ENCODE peak calls at places on chromosome 5, in seven cellular contexts. G is CD8-positive, alpha-beta T cell; E is CD4-positive, alpha-beta T cell; Q is Panc1; O is tibial artery; F is small intestine; W is neuronal stem cell. Y is an unnamed sample. For H3K9me3 and H3K27me3, the result is how much of the 10 kb centered on the place peaks cover.

GRCh38 chr5:106964102-106964501 is 706.6 kb downstream of the EFNA5 start:
- DNase-seq in G (no peak), E (no peak), Q (no peak), O (no peak), F (peak), W (no peak), Y (no peak)

GRCh38 chr5:174723979-174724483 is 351 bp upstream of the MSX2 start:
- DNase-seq in G (no peak), E (no peak), Q (no peak), O (no peak), F (no peak), W (no peak), Y (no peak)

GRCh38 chr5:1720396-1721110 is 79.1 kb downstream of the MRPL36 start:
- DNase-seq in G (no peak), E (no peak), Q (no peak), O (no peak), F (no peak), W (no peak), Y (peak)

GRCh38 chr5:82111191-82111590 is 139.4 kb downstream of the ATG10 start:
- DNase-seq in G (no peak), E (no peak), Q (no peak), O (no peak), F (no peak), W (no peak), Y (no peak)

GRCh38 chr5:113213551-113213971 is 221.2 kb downstream of the TSSK1B start:
- DNase-seq in G (no peak), E (no peak), Q (no peak), O (no peak), F (no peak), W (peak), Y (no peak)

GRCh38 chr5:14424011-14424685 is 157.4 kb upstream of the OTULINL start:
- DNase-seq in G (no peak), E (no peak), Q (no peak), O (no peak), F (no peak), W (no peak), Y (no peak)

GRCh38 chr5:33711094-33711670 is 180.6 kb downstream of the ADAMTS12 start:
- DNase-seq in G (no peak), E (no peak), Q (no peak), O (no peak), F (no peak), W (no peak), Y (no peak)

GRCh38 chr5:17157294-17157693 is 60.1 kb upstream of the BASP1 start:
- DNase-seq in G (no peak), E (no peak), Q (no peak), O (no peak), F (no peak), W (no peak), Y (no peak)

GRCh38 chr5:6567835-6568234 is 65.0 kb downstream of the NSUN2 start:
- DNase-seq in G (no peak), E (no peak), Q (no peak), O (no peak), F (no peak), W (no peak), Y (no peak)

GRCh38 chr5:107915413-107915812 is 244.7 kb upstream of the EFNA5 start:
- DNase-seq in G (no peak), E (no peak), Q (no peak), O (no peak), F (no peak), W (no peak), Y (no peak)

GRCh38 chr5:179131886-179132585 is 71.9 kb downstream of the ZNF354C start:
- DNase-seq in G (no peak), E (no peak), Q (no peak), O (no peak), F (no peak), W (no peak), Y (no peak)

GRCh38 chr5:3220201-3220600 is 375.4 kb upstream of the IRX1 start:
- DNase-seq in G (no peak), E (no peak), Q (no peak), O (no peak), F (no peak), W (no peak), Y (no peak)

GRCh38 chr5:126801992-126802294 is 25.0 kb downstream of the LMNB1 start:
- DNase-seq in G (no peak), E (no peak), Q (peak), O (no peak), F (peak), W (no peak), Y (no peak)

GRCh38 chr5:68533571-68534051 is 318.1 kb downstream of the PIK3R1 start:
- DNase-seq in G (no peak), E (no peak), Q (no peak), O (no peak), F (peak), W (no peak), Y (no peak)

GRCh38 chr5:54743997-54744788 is 226.6 kb downstream of the SNX18 start:
- DNase-seq in G (peak), E (peak), Q (no peak), O (no peak), F (peak), W (no peak), Y (peak)

GRCh38 chr5:157273131-157273556 is 7.2 kb downstream of the CYFIP2 start:
- DNase-seq in G (no peak), E (no peak), Q (no peak), O (no peak), F (no peak), W (no peak), Y (no peak)

GRCh38 chr5:52989781-52990530 is 804 bp downstream of the ITGA2 start:
- DNase-seq in G (peak), E (peak), Q (no peak), O (peak), F (peak), W (peak), Y (peak)

GRCh38 chr5:180353226-180353962 is at the start of gene GFPT2:
- DNase-seq in G (peak), E (peak), Q (no peak), O (peak), F (peak), W (peak), Y (peak)

GRCh38 chr5:6714221-6715041 is 1.2 kb downstream of the TENT4A start:
- DNase-seq in G (peak), E (peak), Q (no peak), O (no peak), F (peak), W (no peak), Y (no peak)

GRCh38 chr5:142883025-142883424 is 112.8 kb downstream of the ARHGAP26 start:
- DNase-seq in G (no peak), E (no peak), Q (no peak), O (peak), F (no peak), W (no peak), Y (peak)

GRCh38 chr5:123496892-123497291 is 15.1 kb upstream of the CSNK1G3 start:
- DNase-seq in G (no peak), E (no peak), Q (no peak), O (no peak), F (no peak), W (no peak), Y (no peak)

GRCh38 chr5:180328296-180329137 is 24.6 kb downstream of the GFPT2 start:
- DNase-seq in G (peak), E (peak), Q (peak), O (peak), F (peak), W (peak), Y (peak)

GRCh38 chr5:73529081-73529480 is 30.8 kb downstream of the BTF3 start:
- DNase-seq in G (no peak), E (no peak), Q (no peak), O (no peak), F (no peak), W (no peak), Y (no peak)

GRCh38 chr5:53378590-53379247 is 101.7 kb upstream of the FST start:
- DNase-seq in G (no peak), E (no peak), Q (no peak), O (no peak), F (no peak), W (no peak), Y (no peak)

GRCh38 chr5:122183098-122183794 is 53.9 kb downstream of the ZNF474 start:
- DNase-seq in G (no peak), E (no peak), Q (no peak), O (peak), F (no peak), W (no peak), Y (peak)

GRCh38 chr5:9222054-9222738 is 323.7 kb downstream of the SEMA5A start:
- DNase-seq in G (no peak), E (no peak), Q (no peak), O (no peak), F (no peak), W (no peak), Y (no peak)

DNA sequence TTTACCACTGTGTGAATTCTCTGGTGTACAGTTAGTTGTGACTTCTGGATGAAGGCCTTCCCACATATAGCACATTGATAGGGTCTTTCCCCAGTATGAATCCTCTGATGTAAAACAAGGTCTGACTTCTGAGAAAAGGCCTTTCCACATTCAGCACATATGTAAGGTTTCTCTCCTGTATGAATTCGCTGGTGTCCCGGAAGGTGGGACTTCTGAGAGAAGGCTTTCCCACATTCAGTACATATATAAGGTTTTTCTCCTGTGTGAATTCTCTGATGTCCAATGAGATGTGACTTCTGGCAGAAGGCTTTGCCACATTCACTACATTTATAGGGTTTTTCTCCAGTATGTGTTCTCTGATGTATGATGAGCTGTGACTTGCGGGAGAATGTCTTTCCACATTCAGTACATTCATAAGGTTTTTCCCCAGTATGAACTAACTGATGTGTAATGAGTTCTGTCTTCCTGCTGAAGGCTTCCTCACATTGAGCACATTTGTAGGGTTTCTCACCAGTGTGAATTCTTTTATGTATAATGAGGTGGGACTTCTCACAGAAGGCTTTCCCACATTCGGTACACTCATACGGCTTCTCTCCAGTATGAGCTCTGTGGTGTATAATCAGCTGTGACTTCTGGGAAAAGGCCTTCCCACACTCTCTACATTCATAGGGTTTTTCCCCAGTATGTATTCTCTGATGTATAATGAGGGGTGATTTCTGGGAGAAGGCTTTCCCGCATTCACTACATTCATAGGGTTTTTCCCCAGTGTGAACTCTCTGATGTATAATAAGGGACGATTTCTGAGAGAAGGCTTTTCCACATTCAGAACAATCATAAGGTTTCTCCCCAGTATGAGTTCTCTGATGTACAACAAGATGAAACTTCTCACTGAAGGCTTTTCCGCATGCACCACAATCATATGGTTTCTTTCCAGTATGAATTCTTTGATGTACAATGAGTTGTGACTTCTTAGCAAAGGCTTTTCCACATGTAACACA is 9.1 kb downstream of the ZNF300 start:
- DNase-seq in G (no peak), E (no peak), Q (no peak), O (no peak), F (no peak), W (no peak), Y (no peak)
- H3K9me3 ChIP-seq in G (half or more), E (half or more), Q (half or more), O (half or more), F (under half), W (under half), Y (under half)

GRCh38 chr5:135468541-135468940 is 16.4 kb upstream of the TIFAB start:
- DNase-seq in G (no peak), E (no peak), Q (no peak), O (no peak), F (no peak), W (no peak), Y (no peak)

GRCh38 chr5:135473956-135474670 is 22.0 kb upstream of the TIFAB start:
- DNase-seq in G (no peak), E (no peak), Q (no peak), O (no peak), F (no peak), W (no peak), Y (peak)

GRCh38 chr5:135471726-135472125 is 19.6 kb upstream of the TIFAB start:
- DNase-seq in G (no peak), E (no peak), Q (no peak), O (no peak), F (no peak), W (no peak), Y (no peak)

GRCh38 chr5:135468086-135468485 is 15.9 kb upstream of the TIFAB start:
- DNase-seq in G (no peak), E (no peak), Q (no peak), O (no peak), F (no peak), W (no peak), Y (peak)

DNA sequence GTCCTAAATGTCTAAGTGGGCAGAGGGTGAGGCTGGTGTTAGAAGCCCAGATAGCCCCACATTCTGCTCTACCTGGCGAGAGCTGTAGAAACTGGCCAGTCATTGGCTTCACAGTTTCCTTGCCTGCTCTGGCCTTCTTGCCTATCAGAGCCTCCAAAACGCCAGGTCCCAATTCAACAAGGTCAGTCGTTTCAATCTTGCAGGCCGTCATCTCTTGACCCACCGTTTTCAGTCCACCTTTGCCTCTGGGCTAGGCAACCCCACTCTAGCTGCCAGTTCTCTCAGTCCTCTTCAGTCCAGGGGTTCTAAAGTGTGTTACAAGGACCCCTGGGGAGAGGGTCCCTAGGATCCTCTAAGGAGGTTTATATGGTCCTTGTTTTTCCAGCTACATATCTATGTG is 20.0 kb upstream of the TIFAB start:
- DNase-seq in G (no peak), E (no peak), Q (no peak), O (no peak), F (no peak), W (no peak), Y (peak)
- H3K27me3 ChIP-seq in G (under half), E (under half), Q (under half), O (under half), F (under half), W (under half), Y (under half)

GRCh38 chr5:168881427-168882149 is 302.4 kb upstream of the PANK3 start:
- DNase-seq in G (no peak), E (no peak), Q (no peak), O (no peak), F (no peak), W (no peak), Y (no peak)

GRCh38 chr5:168877132-168877895 is 298.1 kb upstream of the PANK3 start:
- DNase-seq in G (no peak), E (no peak), Q (no peak), O (no peak), F (no peak), W (no peak), Y (no peak)

GRCh38 chr5:168878121-168878520 is 299.0 kb upstream of the PANK3 start:
- DNase-seq in G (no peak), E (no peak), Q (no peak), O (no peak), F (no peak), W (no peak), Y (no peak)

GRCh38 chr5:168882283-168882682 is 303.1 kb upstream of the PANK3 start:
- DNase-seq in G (no peak), E (no peak), Q (no peak), O (no peak), F (no peak), W (no peak), Y (no peak)

DNA sequence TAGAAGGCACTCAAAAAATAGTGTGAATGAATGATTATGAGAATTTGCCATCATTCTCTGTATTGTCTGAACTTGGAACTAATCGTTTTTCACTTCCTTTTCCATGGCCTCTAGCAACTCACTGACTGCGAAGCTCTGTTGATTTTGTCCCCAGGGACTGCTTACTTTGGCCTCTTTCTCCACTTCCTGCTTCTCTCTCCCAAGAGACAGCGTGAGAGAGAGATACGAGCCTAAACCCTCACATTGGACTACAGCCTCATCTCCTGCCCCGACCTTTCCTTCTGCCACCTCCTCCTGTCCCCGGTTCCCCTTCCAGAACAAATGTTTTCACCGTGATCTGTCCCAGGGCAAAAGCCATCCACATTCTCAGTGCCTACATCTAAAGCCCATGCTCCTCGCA is 300.8 kb upstream of the PANK3 start:
- DNase-seq in G (no peak), E (no peak), Q (no peak), O (no peak), F (no peak), W (no peak), Y (no peak)
- H3K27ac ChIP-seq in G (no peak), E (no peak), Q (no peak), O (no peak), F (peak), W (no peak), Y (no peak)

GRCh38 chr5:165594693-165595092 is 2089.3 kb downstream of the MAT2B start:
- DNase-seq in G (no peak), E (no peak), Q (no peak), O (no peak), F (no peak), W (no peak), Y (no peak)
- H3K9me3 ChIP-seq in G (under half), E (under half), Q (under half), O (under half), F (under half), W (under half), Y (under half)